ENCODE peak calls at places on chromosomes 13 and 19, in ten cellular contexts. One of them, this sample, is unnamed.

GRCh38 chr19:33064117-33064777 is 441 bp downstream of the RHPN2 start:
- DNase-seq in upper lobe of right lung: peak; percentile 83
- DNase-seq in coronary artery: no peak
- DNase-seq in heart right ventricle: peak; percentile 27
- DNase-seq in sigmoid colon: no peak
- DNase-seq in astrocyte of the spinal cord: no peak
- DNase-seq in HFF-Myc: no peak
- DNase-seq in bronchial epithelial cell: no peak
- DNase-seq in thoracic aorta: no peak
- DNase-seq in tibial nerve: no peak
- DNase-seq in this sample: peak; percentile 20

GRCh38 chr19:14167013-14167593 is 30.7 kb upstream of the ASF1B start:
- DNase-seq in heart right ventricle: no peak
- DNase-seq in coronary artery: no peak
- DNase-seq in thoracic aorta: no peak
- DNase-seq in astrocyte of the spinal cord: no peak
- DNase-seq in upper lobe of right lung: no peak
- DNase-seq in sigmoid colon: no peak
- DNase-seq in bronchial epithelial cell: no peak
- DNase-seq in HFF-Myc: no peak
- DNase-seq in tibial nerve: no peak
- DNase-seq in this sample: no peak

GRCh38 chr13:110330491-110331001 is 23.5 kb downstream of the COL4A2 start:
- DNase-seq in bronchial epithelial cell: no peak
- DNase-seq in astrocyte of the spinal cord: peak; percentile 64
- DNase-seq in HFF-Myc: no peak
- DNase-seq in thoracic aorta: no peak
- DNase-seq in sigmoid colon: peak; percentile 66
- DNase-seq in heart right ventricle: no peak
- DNase-seq in upper lobe of right lung: no peak
- DNase-seq in coronary artery: no peak
- DNase-seq in tibial nerve: no peak
- DNase-seq in this sample: peak; percentile 62

GRCh38 chr19:16942583-16942982 is 53.8 kb downstream of the F2RL3 start:
- DNase-seq in bronchial epithelial cell: no peak
- DNase-seq in sigmoid colon: no peak
- DNase-seq in heart right ventricle: no peak
- DNase-seq in tibial nerve: no peak
- DNase-seq in astrocyte of the spinal cord: no peak
- DNase-seq in coronary artery: no peak
- DNase-seq in HFF-Myc: no peak
- DNase-seq in upper lobe of right lung: no peak
- DNase-seq in thoracic aorta: no peak
- DNase-seq in this sample: no peak

GRCh38 chr13:40445557-40445990 is 220.9 kb downstream of the FOXO1 start:
- DNase-seq in HFF-Myc: no peak
- DNase-seq in sigmoid colon: no peak
- DNase-seq in thoracic aorta: no peak
- DNase-seq in astrocyte of the spinal cord: peak; percentile 86
- DNase-seq in heart right ventricle: peak; percentile 56
- DNase-seq in coronary artery: no peak
- DNase-seq in tibial nerve: no peak
- DNase-seq in upper lobe of right lung: peak; percentile 66
- DNase-seq in bronchial epithelial cell: peak; percentile 99
- DNase-seq in this sample: no peak

GRCh38 chr19:30391554-30392551 is 19.7 kb downstream of the ZNF536 start:
- DNase-seq in heart right ventricle: no peak
- DNase-seq in thoracic aorta: no peak
- DNase-seq in bronchial epithelial cell: no peak
- DNase-seq in sigmoid colon: no peak
- DNase-seq in tibial nerve: no peak
- DNase-seq in astrocyte of the spinal cord: peak; percentile 12
- DNase-seq in coronary artery: no peak
- DNase-seq in upper lobe of right lung: no peak
- DNase-seq in HFF-Myc: no peak
- DNase-seq in this sample: no peak

GRCh38 chr19:48934837-48935236 is 1.3 kb downstream of the DHDH start:
- DNase-seq in upper lobe of right lung: no peak
- DNase-seq in tibial nerve: no peak
- DNase-seq in thoracic aorta: no peak
- DNase-seq in bronchial epithelial cell: no peak
- DNase-seq in coronary artery: no peak
- DNase-seq in HFF-Myc: no peak
- DNase-seq in astrocyte of the spinal cord: no peak
- DNase-seq in sigmoid colon: no peak
- DNase-seq in heart right ventricle: no peak
- DNase-seq in this sample: no peak

GRCh38 chr19:28468701-28469459 is 744.1 kb downstream of the UQCRFS1 start:
- DNase-seq in heart right ventricle: no peak
- DNase-seq in bronchial epithelial cell: no peak
- DNase-seq in astrocyte of the spinal cord: peak; percentile 39
- DNase-seq in tibial nerve: no peak
- DNase-seq in HFF-Myc: no peak
- DNase-seq in upper lobe of right lung: no peak
- DNase-seq in thoracic aorta: no peak
- DNase-seq in coronary artery: no peak
- DNase-seq in sigmoid colon: peak; percentile 64
- DNase-seq in this sample: no peak

GRCh38 chr13:111503376-111503775 is 182.9 kb downstream of the TEX29 start:
- DNase-seq in sigmoid colon: no peak
- DNase-seq in astrocyte of the spinal cord: no peak
- DNase-seq in bronchial epithelial cell: no peak
- DNase-seq in HFF-Myc: no peak
- DNase-seq in coronary artery: no peak
- DNase-seq in heart right ventricle: no peak
- DNase-seq in upper lobe of right lung: no peak
- DNase-seq in thoracic aorta: no peak
- DNase-seq in tibial nerve: no peak
- DNase-seq in this sample: no peak

GRCh38 chr19:39157275-39157996 is 31.9 kb downstream of the PAK4 start:
- DNase-seq in thoracic aorta: no peak
- DNase-seq in heart right ventricle: no peak
- DNase-seq in HFF-Myc: no peak
- DNase-seq in astrocyte of the spinal cord: no peak
- DNase-seq in bronchial epithelial cell: no peak
- DNase-seq in sigmoid colon: no peak
- DNase-seq in tibial nerve: no peak
- DNase-seq in upper lobe of right lung: no peak
- DNase-seq in coronary artery: no peak
- DNase-seq in this sample: no peak

GRCh38 chr13:89514534-89515312 is 1832.8 kb upstream of the MIR17HG start:
- DNase-seq in HFF-Myc: no peak
- DNase-seq in heart right ventricle: no peak
- DNase-seq in thoracic aorta: no peak
- DNase-seq in sigmoid colon: no peak
- DNase-seq in bronchial epithelial cell: peak; percentile 94
- DNase-seq in tibial nerve: no peak
- DNase-seq in coronary artery: no peak
- DNase-seq in upper lobe of right lung: no peak
- DNase-seq in astrocyte of the spinal cord: peak; percentile 73
- DNase-seq in this sample: peak; percentile 1

GRCh38 chr19:29879655-29879974 is 62.4 kb upstream of the URI1 start:
- DNase-seq in bronchial epithelial cell: no peak
- DNase-seq in tibial nerve: no peak
- DNase-seq in thoracic aorta: no peak
- DNase-seq in astrocyte of the spinal cord: no peak
- DNase-seq in heart right ventricle: no peak
- DNase-seq in sigmoid colon: no peak
- DNase-seq in HFF-Myc: no peak
- DNase-seq in upper lobe of right lung: no peak
- DNase-seq in coronary artery: no peak
- DNase-seq in this sample: no peak

GRCh38 chr13:112117258-112117954 is 50.5 kb downstream of the SOX1 start:
- DNase-seq in thoracic aorta: no peak
- DNase-seq in tibial nerve: no peak
- DNase-seq in coronary artery: peak; percentile 46
- DNase-seq in heart right ventricle: no peak
- DNase-seq in upper lobe of right lung: no peak
- DNase-seq in astrocyte of the spinal cord: no peak
- DNase-seq in bronchial epithelial cell: no peak
- DNase-seq in HFF-Myc: no peak
- DNase-seq in sigmoid colon: peak; percentile 54
- DNase-seq in this sample: no peak

GRCh38 chr13:60402022-60402421 is 5.0 kb downstream of the TDRD3 start:
- DNase-seq in HFF-Myc: no peak
- DNase-seq in upper lobe of right lung: no peak
- DNase-seq in thoracic aorta: no peak
- DNase-seq in sigmoid colon: no peak
- DNase-seq in tibial nerve: no peak
- DNase-seq in astrocyte of the spinal cord: no peak
- DNase-seq in heart right ventricle: no peak
- DNase-seq in bronchial epithelial cell: peak; percentile 63
- DNase-seq in coronary artery: no peak
- DNase-seq in this sample: no peak

GRCh38 chr19:42323852-42324654 is 1.4 kb upstream of the MEGF8 start:
- DNase-seq in astrocyte of the spinal cord: no peak
- DNase-seq in HFF-Myc: no peak
- DNase-seq in sigmoid colon: no peak
- DNase-seq in coronary artery: no peak
- DNase-seq in heart right ventricle: no peak
- DNase-seq in upper lobe of right lung: peak; percentile 73
- DNase-seq in tibial nerve: no peak
- DNase-seq in bronchial epithelial cell: no peak
- DNase-seq in thoracic aorta: no peak
- DNase-seq in this sample: no peak

GRCh38 chr13:106471957-106472543 is 63.4 kb downstream of the EFNB2 start:
- DNase-seq in bronchial epithelial cell: peak; percentile 100
- DNase-seq in upper lobe of right lung: no peak
- DNase-seq in thoracic aorta: peak; percentile 62
- DNase-seq in tibial nerve: no peak
- DNase-seq in heart right ventricle: no peak
- DNase-seq in HFF-Myc: peak; percentile 14
- DNase-seq in astrocyte of the spinal cord: peak; percentile 88
- DNase-seq in sigmoid colon: peak; percentile 78
- DNase-seq in coronary artery: no peak
- DNase-seq in this sample: peak; percentile 88

GRCh38 chr13:33590936-33591335 is 227.0 kb upstream of the RFC3 start:
- DNase-seq in tibial nerve: no peak
- DNase-seq in upper lobe of right lung: no peak
- DNase-seq in sigmoid colon: no peak
- DNase-seq in astrocyte of the spinal cord: no peak
- DNase-seq in coronary artery: no peak
- DNase-seq in heart right ventricle: no peak
- DNase-seq in thoracic aorta: no peak
- DNase-seq in HFF-Myc: no peak
- DNase-seq in bronchial epithelial cell: no peak
- DNase-seq in this sample: no peak

GRCh38 chr13:28094311-28094710 is 6.1 kb downstream of the FLT3 start:
- DNase-seq in upper lobe of right lung: no peak
- DNase-seq in HFF-Myc: no peak
- DNase-seq in astrocyte of the spinal cord: no peak
- DNase-seq in heart right ventricle: no peak
- DNase-seq in sigmoid colon: no peak
- DNase-seq in tibial nerve: no peak
- DNase-seq in bronchial epithelial cell: no peak
- DNase-seq in coronary artery: no peak
- DNase-seq in thoracic aorta: no peak
- DNase-seq in this sample: no peak

DNA sequence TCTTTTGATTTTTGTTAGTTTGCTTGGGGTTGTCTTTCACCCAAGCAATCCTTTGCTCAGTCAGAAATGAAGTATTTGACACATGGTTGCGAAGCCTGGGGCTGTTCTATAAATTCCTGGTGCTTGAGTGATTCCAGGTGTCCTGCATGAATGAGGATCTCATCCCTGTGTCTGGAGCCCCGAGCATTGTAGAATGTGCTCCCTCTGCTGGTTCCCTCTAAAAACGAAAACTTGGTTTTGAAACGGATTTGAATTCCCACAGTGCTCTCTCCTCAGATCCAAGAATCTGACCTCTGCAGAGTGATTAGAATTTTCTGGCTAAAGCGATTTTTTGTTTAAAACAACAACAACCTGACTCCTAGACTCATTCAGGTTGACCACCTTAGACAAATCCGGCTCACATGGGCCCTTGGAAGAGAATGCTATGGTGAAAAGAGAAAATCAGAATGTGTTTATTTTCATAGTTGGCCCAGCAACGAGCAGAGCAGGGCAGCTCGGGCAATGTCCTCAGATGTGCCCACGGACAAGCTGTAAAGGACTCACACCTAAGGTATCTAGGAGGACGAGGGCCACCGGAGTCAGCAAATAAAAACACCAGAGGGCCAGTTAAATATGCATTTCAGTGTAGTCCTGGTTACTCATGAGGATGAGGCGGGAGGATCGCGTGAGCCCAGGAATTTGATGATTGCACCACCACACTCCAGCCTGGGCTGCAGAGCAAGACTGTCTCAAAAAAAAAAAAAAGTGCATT is 8.7 kb upstream of the ATP12A start:
- DNase-seq in heart right ventricle: no peak
- DNase-seq in HFF-Myc: peak; percentile 85
- DNase-seq in sigmoid colon: peak; percentile 86
- DNase-seq in bronchial epithelial cell: peak; percentile 92
- DNase-seq in tibial nerve: no peak
- DNase-seq in coronary artery: no peak
- DNase-seq in astrocyte of the spinal cord: peak; percentile 64
- DNase-seq in upper lobe of right lung: no peak
- DNase-seq in thoracic aorta: no peak
- DNase-seq in this sample: peak; percentile 86
- TF ChIP-seq CTCF in heart right ventricle: peak; percentile 18
- TF ChIP-seq CTCF in HFF-Myc: peak; percentile 77
- TF ChIP-seq CTCF in sigmoid colon: peak; percentile 56
- TF ChIP-seq CTCF in bronchial epithelial cell: peak; percentile 75
- TF ChIP-seq CTCF in tibial nerve: peak; percentile 51
- TF ChIP-seq CTCF in coronary artery: peak; percentile 34
- TF ChIP-seq CTCF in astrocyte of the spinal cord: peak; percentile 78
- TF ChIP-seq CTCF in upper lobe of right lung: peak; percentile 60
- TF ChIP-seq CTCF in thoracic aorta: peak; percentile 40
- TF ChIP-seq CTCF in this sample: peak; percentile 71

GRCh38 chr13:88288326-88288725 is 617.2 kb downstream of the SLITRK5 start:
- DNase-seq in HFF-Myc: no peak
- DNase-seq in astrocyte of the spinal cord: no peak
- DNase-seq in thoracic aorta: no peak
- DNase-seq in upper lobe of right lung: no peak
- DNase-seq in sigmoid colon: no peak
- DNase-seq in heart right ventricle: no peak
- DNase-seq in tibial nerve: no peak
- DNase-seq in bronchial epithelial cell: no peak
- DNase-seq in coronary artery: no peak
- DNase-seq in this sample: no peak
- H3K4me3 ChIP-seq in HFF-Myc: no peak overlapping the region
- H3K4me3 ChIP-seq in astrocyte of the spinal cord: no peak overlapping the region
- H3K4me3 ChIP-seq in thoracic aorta: no peak overlapping the region
- H3K4me3 ChIP-seq in upper lobe of right lung: no peak overlapping the region
- H3K4me3 ChIP-seq in sigmoid colon: no peak overlapping the region
- H3K4me3 ChIP-seq in heart right ventricle: no peak overlapping the region
- H3K4me3 ChIP-seq in tibial nerve: no peak overlapping the region
- H3K4me3 ChIP-seq in bronchial epithelial cell: no peak overlapping the region
- H3K4me3 ChIP-seq in coronary artery: no peak overlapping the region
- H3K4me3 ChIP-seq in this sample: no peak overlapping the region

GRCh38 chr13:50805805-50806204 is 37.7 kb downstream of the DLEU7 start:
- DNase-seq in tibial nerve: no peak
- DNase-seq in coronary artery: no peak
- DNase-seq in upper lobe of right lung: no peak
- DNase-seq in heart right ventricle: no peak
- DNase-seq in sigmoid colon: no peak
- DNase-seq in HFF-Myc: no peak
- DNase-seq in thoracic aorta: no peak
- DNase-seq in astrocyte of the spinal cord: peak; percentile 22
- DNase-seq in bronchial epithelial cell: peak; percentile 20
- DNase-seq in this sample: peak; percentile 26
- TF ChIP-seq CTCF in tibial nerve: no peak
- TF ChIP-seq CTCF in coronary artery: no peak
- TF ChIP-seq CTCF in upper lobe of right lung: no peak
- TF ChIP-seq CTCF in heart right ventricle: no peak
- TF ChIP-seq CTCF in sigmoid colon: no peak
- TF ChIP-seq CTCF in HFF-Myc: no peak
- TF ChIP-seq CTCF in thoracic aorta: no peak
- TF ChIP-seq CTCF in astrocyte of the spinal cord: no peak
- TF ChIP-seq CTCF in bronchial epithelial cell: no peak
- TF ChIP-seq CTCF in this sample: peak; percentile 13

GRCh38 chr19:11478167-11479089 is 2.4 kb downstream of the ELAVL3 start:
- DNase-seq in astrocyte of the spinal cord: no peak
- DNase-seq in sigmoid colon: no peak
- DNase-seq in tibial nerve: no peak
- DNase-seq in bronchial epithelial cell: no peak
- DNase-seq in thoracic aorta: no peak
- DNase-seq in upper lobe of right lung: no peak
- DNase-seq in coronary artery: no peak
- DNase-seq in heart right ventricle: no peak
- DNase-seq in HFF-Myc: no peak
- DNase-seq in this sample: no peak
- H3K4me3 ChIP-seq in astrocyte of the spinal cord: no peak overlapping the region
- H3K4me3 ChIP-seq in sigmoid colon: no peak overlapping the region
- H3K4me3 ChIP-seq in tibial nerve: no peak overlapping the region
- H3K4me3 ChIP-seq in bronchial epithelial cell: no peak overlapping the region
- H3K4me3 ChIP-seq in thoracic aorta: no peak overlapping the region
- H3K4me3 ChIP-seq in upper lobe of right lung: no peak overlapping the region
- H3K4me3 ChIP-seq in coronary artery: no peak overlapping the region
- H3K4me3 ChIP-seq in heart right ventricle: no peak overlapping the region
- H3K4me3 ChIP-seq in HFF-Myc: no peak overlapping the region
- H3K4me3 ChIP-seq in this sample: no peak overlapping the region